ENCODE peak calls at places on chromosomes 2 and 18, in eight cellular contexts. One of them, this sample, is unnamed.

GRCh38 chr18:59690216-59691045 is 6.8 kb downstream of the CCBE1 start:
- DNase-seq in GM20000: no peak
- DNase-seq in stimulated activated CD4-positive, alpha-beta T cell treated with anti-CD3 and anti-CD28 coated beads, Interleukin-4, amount 100 ng/mL, for 1 hour: no peak
- DNase-seq in lung: no peak
- DNase-seq in fibroblast of mammary gland: peak
- DNase-seq in IMR-90: no peak
- DNase-seq in tibial artery: no peak
- DNase-seq in T-helper 2 cell: no peak
- DNase-seq in this sample: peak

GRCh38 chr2:234204480-234204879 is 154.0 kb downstream of the SPP2 start:
- DNase-seq in GM20000: no peak
- DNase-seq in lung: no peak
- DNase-seq in T-helper 2 cell: no peak
- DNase-seq in fibroblast of mammary gland: peak
- DNase-seq in IMR-90: peak
- DNase-seq in stimulated activated CD4-positive, alpha-beta T cell treated with anti-CD3 and anti-CD28 coated beads, Interleukin-4, amount 100 ng/mL, for 1 hour: no peak
- DNase-seq in tibial artery: no peak
- DNase-seq in this sample: no peak

GRCh38 chr2:73832905-73833304 is 4.1 kb downstream of the STAMBP start:
- DNase-seq in lung: no peak
- DNase-seq in fibroblast of mammary gland: peak
- DNase-seq in stimulated activated CD4-positive, alpha-beta T cell treated with anti-CD3 and anti-CD28 coated beads, Interleukin-4, amount 100 ng/mL, for 1 hour: no peak
- DNase-seq in T-helper 2 cell: no peak
- DNase-seq in GM20000: no peak
- DNase-seq in IMR-90: peak
- DNase-seq in tibial artery: no peak
- DNase-seq in this sample: no peak

GRCh38 chr2:79723830-79724229 is 211.0 kb downstream of the CTNNA2 start:
- DNase-seq in stimulated activated CD4-positive, alpha-beta T cell treated with anti-CD3 and anti-CD28 coated beads, Interleukin-4, amount 100 ng/mL, for 1 hour: no peak
- DNase-seq in lung: no peak
- DNase-seq in GM20000: no peak
- DNase-seq in T-helper 2 cell: no peak
- DNase-seq in IMR-90: peak
- DNase-seq in tibial artery: no peak
- DNase-seq in fibroblast of mammary gland: peak
- DNase-seq in this sample: no peak

GRCh38 chr2:193442293-193442692 is 1247.6 kb upstream of the TMEFF2 start:
- DNase-seq in IMR-90: no peak
- DNase-seq in stimulated activated CD4-positive, alpha-beta T cell treated with anti-CD3 and anti-CD28 coated beads, Interleukin-4, amount 100 ng/mL, for 1 hour: no peak
- DNase-seq in lung: no peak
- DNase-seq in tibial artery: no peak
- DNase-seq in T-helper 2 cell: no peak
- DNase-seq in fibroblast of mammary gland: no peak
- DNase-seq in GM20000: no peak
- DNase-seq in this sample: no peak

GRCh38 chr2:45651415-45652089 is at the start of gene PRKCE:
- DNase-seq in tibial artery: peak
- DNase-seq in stimulated activated CD4-positive, alpha-beta T cell treated with anti-CD3 and anti-CD28 coated beads, Interleukin-4, amount 100 ng/mL, for 1 hour: peak
- DNase-seq in GM20000: peak
- DNase-seq in IMR-90: no peak
- DNase-seq in T-helper 2 cell: no peak
- DNase-seq in lung: peak
- DNase-seq in fibroblast of mammary gland: peak
- DNase-seq in this sample: peak

GRCh38 chr2:200944467-200945394 is 18.7 kb downstream of the ORC2 start:
- DNase-seq in GM20000: no peak
- DNase-seq in stimulated activated CD4-positive, alpha-beta T cell treated with anti-CD3 and anti-CD28 coated beads, Interleukin-4, amount 100 ng/mL, for 1 hour: peak
- DNase-seq in fibroblast of mammary gland: peak
- DNase-seq in T-helper 2 cell: no peak
- DNase-seq in lung: no peak
- DNase-seq in tibial artery: no peak
- DNase-seq in IMR-90: peak
- DNase-seq in this sample: no peak

GRCh38 chr2:200042102-200042735 is 86.8 kb downstream of the MAIP1 start:
- DNase-seq in GM20000: no peak
- DNase-seq in tibial artery: no peak
- DNase-seq in stimulated activated CD4-positive, alpha-beta T cell treated with anti-CD3 and anti-CD28 coated beads, Interleukin-4, amount 100 ng/mL, for 1 hour: no peak
- DNase-seq in fibroblast of mammary gland: peak
- DNase-seq in lung: no peak
- DNase-seq in IMR-90: peak
- DNase-seq in T-helper 2 cell: no peak
- DNase-seq in this sample: no peak

GRCh38 chr2:200747668-200748618 is 63.8 kb upstream of the BZW1 start:
- DNase-seq in IMR-90: peak
- DNase-seq in T-helper 2 cell: no peak
- DNase-seq in GM20000: no peak
- DNase-seq in tibial artery: no peak
- DNase-seq in stimulated activated CD4-positive, alpha-beta T cell treated with anti-CD3 and anti-CD28 coated beads, Interleukin-4, amount 100 ng/mL, for 1 hour: no peak
- DNase-seq in fibroblast of mammary gland: peak
- DNase-seq in lung: no peak
- DNase-seq in this sample: peak

GRCh38 chr18:79385326-79385725 is 10.4 kb upstream of the NFATC1 start:
- DNase-seq in IMR-90: no peak
- DNase-seq in GM20000: no peak
- DNase-seq in stimulated activated CD4-positive, alpha-beta T cell treated with anti-CD3 and anti-CD28 coated beads, Interleukin-4, amount 100 ng/mL, for 1 hour: no peak
- DNase-seq in T-helper 2 cell: no peak
- DNase-seq in fibroblast of mammary gland: no peak
- DNase-seq in lung: no peak
- DNase-seq in tibial artery: no peak
- DNase-seq in this sample: no peak

GRCh38 chr2:152468832-152469692 is 134.1 kb downstream of the FMNL2 start:
- DNase-seq in lung: no peak
- DNase-seq in fibroblast of mammary gland: peak
- DNase-seq in tibial artery: no peak
- DNase-seq in IMR-90: peak
- DNase-seq in GM20000: peak
- DNase-seq in T-helper 2 cell: no peak
- DNase-seq in stimulated activated CD4-positive, alpha-beta T cell treated with anti-CD3 and anti-CD28 coated beads, Interleukin-4, amount 100 ng/mL, for 1 hour: no peak
- DNase-seq in this sample: peak

GRCh38 chr2:215299337-215299859 is 12.5 kb upstream of the ATIC start:
- DNase-seq in GM20000: no peak
- DNase-seq in stimulated activated CD4-positive, alpha-beta T cell treated with anti-CD3 and anti-CD28 coated beads, Interleukin-4, amount 100 ng/mL, for 1 hour: no peak
- DNase-seq in lung: no peak
- DNase-seq in T-helper 2 cell: no peak
- DNase-seq in fibroblast of mammary gland: no peak
- DNase-seq in tibial artery: no peak
- DNase-seq in IMR-90: no peak
- DNase-seq in this sample: no peak

GRCh38 chr2:162266468-162266754 is 23.2 kb upstream of the FAP start:
- DNase-seq in tibial artery: no peak
- DNase-seq in stimulated activated CD4-positive, alpha-beta T cell treated with anti-CD3 and anti-CD28 coated beads, Interleukin-4, amount 100 ng/mL, for 1 hour: no peak
- DNase-seq in IMR-90: no peak
- DNase-seq in T-helper 2 cell: no peak
- DNase-seq in lung: no peak
- DNase-seq in fibroblast of mammary gland: peak
- DNase-seq in GM20000: no peak
- DNase-seq in this sample: no peak

GRCh38 chr18:31825772-31826171 is 65.1 kb upstream of the SLC25A52 start:
- DNase-seq in IMR-90: no peak
- DNase-seq in stimulated activated CD4-positive, alpha-beta T cell treated with anti-CD3 and anti-CD28 coated beads, Interleukin-4, amount 100 ng/mL, for 1 hour: no peak
- DNase-seq in tibial artery: no peak
- DNase-seq in GM20000: no peak
- DNase-seq in T-helper 2 cell: no peak
- DNase-seq in lung: no peak
- DNase-seq in fibroblast of mammary gland: no peak
- DNase-seq in this sample: no peak

GRCh38 chr2:240419723-240420122 is 15.7 kb upstream of the GPC1 start:
- DNase-seq in fibroblast of mammary gland: no peak
- DNase-seq in GM20000: no peak
- DNase-seq in tibial artery: no peak
- DNase-seq in lung: no peak
- DNase-seq in T-helper 2 cell: no peak
- DNase-seq in IMR-90: no peak
- DNase-seq in stimulated activated CD4-positive, alpha-beta T cell treated with anti-CD3 and anti-CD28 coated beads, Interleukin-4, amount 100 ng/mL, for 1 hour: no peak
- DNase-seq in this sample: no peak

GRCh38 chr2:97969466-97970067 is 26.2 kb downstream of the TMEM131 start:
- DNase-seq in fibroblast of mammary gland: peak
- DNase-seq in IMR-90: peak
- DNase-seq in stimulated activated CD4-positive, alpha-beta T cell treated with anti-CD3 and anti-CD28 coated beads, Interleukin-4, amount 100 ng/mL, for 1 hour: no peak
- DNase-seq in tibial artery: no peak
- DNase-seq in lung: no peak
- DNase-seq in GM20000: no peak
- DNase-seq in T-helper 2 cell: no peak
- DNase-seq in this sample: no peak

GRCh38 chr18:60446821-60447220 is 74.2 kb upstream of the MC4R start:
- DNase-seq in T-helper 2 cell: no peak
- DNase-seq in fibroblast of mammary gland: no peak
- DNase-seq in stimulated activated CD4-positive, alpha-beta T cell treated with anti-CD3 and anti-CD28 coated beads, Interleukin-4, amount 100 ng/mL, for 1 hour: no peak
- DNase-seq in GM20000: no peak
- DNase-seq in IMR-90: no peak
- DNase-seq in lung: no peak
- DNase-seq in tibial artery: no peak
- DNase-seq in this sample: no peak

GRCh38 chr2:69082430-69082997 is 69.5 kb downstream of the ANTXR1 start:
- DNase-seq in stimulated activated CD4-positive, alpha-beta T cell treated with anti-CD3 and anti-CD28 coated beads, Interleukin-4, amount 100 ng/mL, for 1 hour: no peak
- DNase-seq in GM20000: no peak
- DNase-seq in T-helper 2 cell: no peak
- DNase-seq in fibroblast of mammary gland: peak
- DNase-seq in lung: peak
- DNase-seq in tibial artery: peak
- DNase-seq in IMR-90: peak
- DNase-seq in this sample: peak

GRCh38 chr2:181805228-181806038 is 86.1 kb upstream of the ITPRID2 start:
- DNase-seq in fibroblast of mammary gland: peak
- DNase-seq in stimulated activated CD4-positive, alpha-beta T cell treated with anti-CD3 and anti-CD28 coated beads, Interleukin-4, amount 100 ng/mL, for 1 hour: no peak
- DNase-seq in tibial artery: no peak
- DNase-seq in GM20000: no peak
- DNase-seq in T-helper 2 cell: no peak
- DNase-seq in lung: no peak
- DNase-seq in IMR-90: peak
- DNase-seq in this sample: no peak

GRCh38 chr2:161239416-161240109 is 68.7 kb upstream of the PSMD14 start:
- DNase-seq in IMR-90: no peak
- DNase-seq in lung: no peak
- DNase-seq in fibroblast of mammary gland: no peak
- DNase-seq in GM20000: no peak
- DNase-seq in stimulated activated CD4-positive, alpha-beta T cell treated with anti-CD3 and anti-CD28 coated beads, Interleukin-4, amount 100 ng/mL, for 1 hour: no peak
- DNase-seq in tibial artery: no peak
- DNase-seq in T-helper 2 cell: no peak
- DNase-seq in this sample: no peak

GRCh38 chr18:23743733-23744333 is 54.6 kb downstream of the LAMA3 start:
- DNase-seq in fibroblast of mammary gland: no peak
- DNase-seq in IMR-90: no peak
- DNase-seq in stimulated activated CD4-positive, alpha-beta T cell treated with anti-CD3 and anti-CD28 coated beads, Interleukin-4, amount 100 ng/mL, for 1 hour: no peak
- DNase-seq in GM20000: no peak
- DNase-seq in tibial artery: no peak
- DNase-seq in T-helper 2 cell: no peak
- DNase-seq in lung: no peak
- DNase-seq in this sample: no peak

GRCh38 chr18:47080872-47081271 is 45.5 kb upstream of the ELOA2 start:
- DNase-seq in fibroblast of mammary gland: no peak
- DNase-seq in stimulated activated CD4-positive, alpha-beta T cell treated with anti-CD3 and anti-CD28 coated beads, Interleukin-4, amount 100 ng/mL, for 1 hour: no peak
- DNase-seq in IMR-90: no peak
- DNase-seq in T-helper 2 cell: no peak
- DNase-seq in lung: no peak
- DNase-seq in tibial artery: no peak
- DNase-seq in GM20000: no peak
- DNase-seq in this sample: no peak

GRCh38 chr2:115400940-115401339 is 958.5 kb downstream of the DPP10 start:
- DNase-seq in GM20000: no peak
- DNase-seq in T-helper 2 cell: no peak
- DNase-seq in IMR-90: no peak
- DNase-seq in fibroblast of mammary gland: no peak
- DNase-seq in lung: no peak
- DNase-seq in stimulated activated CD4-positive, alpha-beta T cell treated with anti-CD3 and anti-CD28 coated beads, Interleukin-4, amount 100 ng/mL, for 1 hour: no peak
- DNase-seq in tibial artery: no peak
- DNase-seq in this sample: no peak

GRCh38 chr2:65040414-65041261 is 15.6 kb upstream of the CEP68 start:
- DNase-seq in stimulated activated CD4-positive, alpha-beta T cell treated with anti-CD3 and anti-CD28 coated beads, Interleukin-4, amount 100 ng/mL, for 1 hour: peak
- DNase-seq in GM20000: peak
- DNase-seq in T-helper 2 cell: peak
- DNase-seq in fibroblast of mammary gland: peak
- DNase-seq in lung: peak
- DNase-seq in tibial artery: peak
- DNase-seq in IMR-90: peak
- DNase-seq in this sample: peak

GRCh38 chr2:66084948-66085590 is 349.9 kb upstream of the MEIS1 start:
- DNase-seq in GM20000: no peak
- DNase-seq in fibroblast of mammary gland: no peak
- DNase-seq in IMR-90: no peak
- DNase-seq in stimulated activated CD4-positive, alpha-beta T cell treated with anti-CD3 and anti-CD28 coated beads, Interleukin-4, amount 100 ng/mL, for 1 hour: no peak
- DNase-seq in lung: no peak
- DNase-seq in tibial artery: no peak
- DNase-seq in T-helper 2 cell: no peak
- DNase-seq in this sample: no peak

GRCh38 chr2:237904806-237905599 is 45.6 kb downstream of the RAMP1 start:
- DNase-seq in IMR-90: peak
- DNase-seq in lung: no peak
- DNase-seq in stimulated activated CD4-positive, alpha-beta T cell treated with anti-CD3 and anti-CD28 coated beads, Interleukin-4, amount 100 ng/mL, for 1 hour: no peak
- DNase-seq in GM20000: no peak
- DNase-seq in tibial artery: peak
- DNase-seq in fibroblast of mammary gland: peak
- DNase-seq in T-helper 2 cell: no peak
- DNase-seq in this sample: peak

GRCh38 chr2:234427081-234428058 is 69.5 kb downstream of the ARL4C start:
- DNase-seq in IMR-90: peak
- DNase-seq in lung: peak
- DNase-seq in fibroblast of mammary gland: no peak
- DNase-seq in tibial artery: no peak
- DNase-seq in GM20000: no peak
- DNase-seq in T-helper 2 cell: peak
- DNase-seq in stimulated activated CD4-positive, alpha-beta T cell treated with anti-CD3 and anti-CD28 coated beads, Interleukin-4, amount 100 ng/mL, for 1 hour: no peak
- DNase-seq in this sample: no peak

GRCh38 chr18:7584646-7585271 is 17.6 kb downstream of the PTPRM start:
- DNase-seq in lung: no peak
- DNase-seq in fibroblast of mammary gland: no peak
- DNase-seq in GM20000: no peak
- DNase-seq in tibial artery: no peak
- DNase-seq in stimulated activated CD4-positive, alpha-beta T cell treated with anti-CD3 and anti-CD28 coated beads, Interleukin-4, amount 100 ng/mL, for 1 hour: no peak
- DNase-seq in T-helper 2 cell: no peak
- DNase-seq in IMR-90: no peak
- DNase-seq in this sample: no peak

GRCh38 chr2:240207661-240208060 is 67.2 kb upstream of the OTOS start:
- DNase-seq in fibroblast of mammary gland: no peak
- DNase-seq in GM20000: no peak
- DNase-seq in stimulated activated CD4-positive, alpha-beta T cell treated with anti-CD3 and anti-CD28 coated beads, Interleukin-4, amount 100 ng/mL, for 1 hour: no peak
- DNase-seq in lung: no peak
- DNase-seq in T-helper 2 cell: no peak
- DNase-seq in IMR-90: no peak
- DNase-seq in tibial artery: no peak
- DNase-seq in this sample: no peak

GRCh38 chr2:237500681-237501424 is 13.8 kb downstream of the MLPH start:
- DNase-seq in stimulated activated CD4-positive, alpha-beta T cell treated with anti-CD3 and anti-CD28 coated beads, Interleukin-4, amount 100 ng/mL, for 1 hour: no peak
- DNase-seq in fibroblast of mammary gland: peak
- DNase-seq in GM20000: no peak
- DNase-seq in tibial artery: no peak
- DNase-seq in T-helper 2 cell: no peak
- DNase-seq in lung: no peak
- DNase-seq in IMR-90: peak
- DNase-seq in this sample: no peak

GRCh38 chr2:71452565-71452964 is 796 bp upstream of the DYSF start:
- DNase-seq in lung: no peak
- DNase-seq in T-helper 2 cell: no peak
- DNase-seq in fibroblast of mammary gland: peak
- DNase-seq in IMR-90: peak
- DNase-seq in tibial artery: no peak
- DNase-seq in GM20000: peak
- DNase-seq in stimulated activated CD4-positive, alpha-beta T cell treated with anti-CD3 and anti-CD28 coated beads, Interleukin-4, amount 100 ng/mL, for 1 hour: no peak
- DNase-seq in this sample: peak

GRCh38 chr18:22238036-22238435 is 68.6 kb downstream of the GATA6 start:
- DNase-seq in GM20000: no peak
- DNase-seq in fibroblast of mammary gland: no peak
- DNase-seq in IMR-90: no peak
- DNase-seq in lung: no peak
- DNase-seq in tibial artery: no peak
- DNase-seq in T-helper 2 cell: peak
- DNase-seq in stimulated activated CD4-positive, alpha-beta T cell treated with anti-CD3 and anti-CD28 coated beads, Interleukin-4, amount 100 ng/mL, for 1 hour: no peak
- DNase-seq in this sample: no peak

GRCh38 chr2:150470435-150470834 is 17.0 kb downstream of the RND3 start:
- DNase-seq in T-helper 2 cell: no peak
- DNase-seq in tibial artery: no peak
- DNase-seq in fibroblast of mammary gland: no peak
- DNase-seq in IMR-90: peak
- DNase-seq in stimulated activated CD4-positive, alpha-beta T cell treated with anti-CD3 and anti-CD28 coated beads, Interleukin-4, amount 100 ng/mL, for 1 hour: no peak
- DNase-seq in lung: no peak
- DNase-seq in GM20000: no peak
- DNase-seq in this sample: no peak

GRCh38 chr2:224038049-224038829 is 847 bp downstream of the SERPINE2 start:
- DNase-seq in stimulated activated CD4-positive, alpha-beta T cell treated with anti-CD3 and anti-CD28 coated beads, Interleukin-4, amount 100 ng/mL, for 1 hour: peak
- DNase-seq in fibroblast of mammary gland: peak
- DNase-seq in lung: peak
- DNase-seq in tibial artery: no peak
- DNase-seq in IMR-90: peak
- DNase-seq in GM20000: peak
- DNase-seq in T-helper 2 cell: no peak
- DNase-seq in this sample: peak

This sample was measured in RPMI8226.